ENCODE peak calls at places on chromosomes 6 and 20, in seven cellular contexts. T, H, I, K, S, M and P are unnamed samples.

GRCh38 chr6:159400806-159401205 is 231.6 kb downstream of the FNDC1 start:
- DNase-seq in T (no peak), H (no peak), I (no peak), K (no peak), S (no peak), M (no peak), P (no peak)

GRCh38 chr6:336159-337114 is 44.1 kb downstream of the DUSP22 start:
- DNase-seq in T (no peak), H (peak; percentile 44), I (peak; percentile 53), K (no peak), S (no peak), M (no peak), P (no peak)

GRCh38 chr6:3801960-3802359 is 47.2 kb upstream of the FAM50B start:
- DNase-seq in T (no peak), H (no peak), I (no peak), K (no peak), S (no peak), M (no peak), P (no peak)

GRCh38 chr6:33672808-33673207 is 38.7 kb downstream of the UQCC2 start:
- DNase-seq in T (peak; percentile 78), H (no peak), I (peak; percentile 43), K (peak; percentile 97), S (no peak), M (no peak), P (no peak)

GRCh38 chr6:86148586-86148985 is 505.9 kb upstream of the SYNCRIP start:
- DNase-seq in T (no peak), H (no peak), I (no peak), K (no peak), S (no peak), M (no peak), P (no peak)

GRCh38 chr6:36139991-36140710 is 9.8 kb downstream of the MAPK13 start:
- DNase-seq in T (no peak), H (no peak), I (peak; percentile 34), K (no peak), S (no peak), M (no peak), P (no peak)

GRCh38 chr20:51009303-51010042 is 13.4 kb downstream of the KCNG1 start:
- DNase-seq in T (no peak), H (no peak), I (no peak), K (no peak), S (no peak), M (no peak), P (no peak)

GRCh38 chr6:26054937-26055669 is 32.1 kb upstream of the HFE start:
- DNase-seq in T (peak; percentile 89), H (peak; percentile 90), I (peak; percentile 93), K (peak; percentile 98), S (peak; percentile 95), M (peak; percentile 58), P (peak; percentile 84)

GRCh38 chr6:9517806-9518205 is 897.1 kb downstream of the TFAP2A start:
- DNase-seq in T (no peak), H (no peak), I (no peak), K (no peak), S (no peak), M (no peak), P (no peak)

DNA sequence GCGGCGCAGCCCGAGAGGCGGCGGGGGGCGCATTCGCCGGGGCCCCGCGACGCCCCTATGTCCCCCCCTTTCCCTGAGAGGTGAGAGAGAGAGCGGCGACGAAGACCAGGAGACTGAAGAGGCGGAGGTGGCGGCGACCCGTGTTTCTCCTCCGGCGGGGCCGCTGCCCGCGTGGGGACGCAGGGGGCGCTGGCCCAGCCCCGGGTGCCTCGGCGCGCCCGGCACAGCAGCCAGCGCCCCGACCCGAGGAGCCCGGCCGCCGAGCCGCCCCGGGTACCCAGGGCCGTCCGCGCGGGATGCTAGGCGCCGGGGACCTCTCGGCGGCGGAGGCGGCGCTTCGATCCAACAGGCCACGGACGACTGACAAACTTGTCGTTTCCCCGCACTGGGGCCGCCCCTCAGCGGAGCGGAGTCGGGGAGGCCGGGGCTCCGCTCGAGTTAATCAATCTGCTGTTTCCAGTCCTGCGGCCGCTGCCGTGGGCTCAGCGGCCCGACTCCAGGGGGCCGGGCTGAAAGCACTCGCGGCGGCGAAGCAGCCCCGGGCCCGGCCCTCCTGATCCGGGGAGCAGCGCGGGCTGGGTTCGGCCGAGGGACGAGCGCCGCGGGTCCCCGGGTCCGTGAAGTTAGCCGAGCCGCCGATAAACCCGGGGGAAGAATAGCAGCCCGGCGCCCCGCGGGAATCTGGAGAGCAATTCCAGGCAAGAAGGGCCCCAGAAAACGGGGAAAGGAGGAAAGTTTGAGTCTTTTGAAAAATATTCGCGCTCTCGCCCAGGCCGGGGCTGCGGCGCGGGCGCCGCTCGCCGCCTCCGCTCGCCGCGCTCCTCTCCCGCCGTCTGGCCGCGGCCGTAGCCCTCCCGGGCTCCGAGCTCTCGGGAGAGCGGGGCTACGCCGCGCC is 595 bp downstream of the MDGA1 start:
- DNase-seq in T (no peak), H (no peak), I (no peak), K (peak; percentile 22), S (no peak), M (peak; percentile 40), P (no peak)
- TF ChIP-seq CTCF in T (peak; percentile 0), H (no peak), I (no peak), K (no peak), S (peak; percentile 34), M (peak; percentile 35), P (peak; percentile 46)

DNA sequence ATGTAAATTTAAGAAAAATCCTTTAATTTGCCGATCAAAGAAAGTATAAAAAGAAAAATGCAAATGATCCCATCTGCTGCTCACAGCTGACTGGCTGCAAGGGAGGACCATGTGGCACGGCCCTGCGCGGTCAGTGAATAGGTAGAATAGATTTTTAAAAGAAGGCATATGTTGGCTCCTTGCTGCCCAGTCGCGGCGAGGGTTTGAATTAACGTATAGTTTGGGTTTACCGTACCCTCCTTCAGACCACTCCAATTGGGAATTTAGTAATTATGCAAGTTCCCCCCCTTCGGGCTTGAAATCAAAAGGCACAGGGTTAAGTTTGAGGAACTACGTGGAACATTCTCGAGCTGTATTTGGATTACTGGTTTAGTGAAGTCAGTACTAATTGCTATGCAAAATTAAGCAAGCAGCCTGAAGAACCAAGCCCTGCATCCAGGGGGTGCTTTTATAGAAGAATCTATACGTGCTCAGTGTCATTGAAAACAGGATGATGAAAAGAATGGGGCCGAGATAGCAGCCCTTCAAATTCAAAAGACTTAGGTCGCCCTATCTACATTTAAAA is 1.1 kb upstream of the BEND3 start:
- DNase-seq in T (no peak), H (peak; percentile 63), I (peak; percentile 96), K (peak; percentile 25), S (peak; percentile 64), M (no peak), P (no peak)
- TF ChIP-seq CTCF in T (peak; percentile 37), H (no peak), I (peak; percentile 56), K (peak; percentile 12), S (no peak), M (peak; percentile 34), P (peak; percentile 60)

DNA sequence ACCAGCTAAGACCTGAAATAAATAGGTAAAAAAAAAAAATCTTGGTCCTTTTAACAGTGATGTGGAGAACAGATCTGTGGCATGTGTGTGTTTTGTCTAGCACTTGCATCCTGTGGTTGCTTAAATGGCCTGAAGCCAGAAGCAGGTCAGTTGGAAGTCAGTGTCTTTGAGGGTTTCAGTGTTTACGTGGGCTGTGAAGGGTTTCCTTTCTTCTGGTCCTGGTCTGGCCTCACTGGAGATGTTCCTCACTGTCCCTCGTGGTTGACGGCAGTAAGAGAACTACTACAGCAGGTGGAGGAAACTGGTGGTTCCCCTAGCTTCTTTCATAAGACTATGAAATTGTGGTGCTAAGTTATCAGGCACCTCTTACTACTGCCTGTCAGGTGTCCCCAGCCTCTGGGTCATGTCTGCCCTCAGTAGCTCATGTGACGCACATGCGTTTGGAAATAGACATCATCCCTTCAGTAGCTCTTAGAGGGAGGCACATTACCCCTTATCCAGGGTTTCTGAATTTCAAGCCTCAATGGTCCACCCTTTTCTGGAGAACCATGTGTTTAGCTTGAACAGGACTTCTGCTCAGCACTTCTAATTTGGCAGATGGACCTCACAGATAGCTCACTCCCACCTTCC is 59.4 kb upstream of the SCP2D1 start:
- DNase-seq in T (no peak), H (peak; percentile 22), I (no peak), K (no peak), S (no peak), M (no peak), P (no peak)
- TF ChIP-seq CTCF in T (no peak), H (no peak), I (no peak), K (no peak), S (no peak), M (no peak), P (no peak)

GRCh38 chr6:112013051-112013450 is 40.9 kb upstream of the CCN6 start:
- DNase-seq in T (no peak), H (no peak), I (no peak), K (peak; percentile 64), S (no peak), M (no peak), P (no peak)

GRCh38 chr6:112007805-112008204 is 46.1 kb upstream of the CCN6 start:
- DNase-seq in T (no peak), H (peak; percentile 11), I (no peak), K (peak; percentile 49), S (peak; percentile 77), M (no peak), P (no peak)

GRCh38 chr6:112008482-112008881 is 45.4 kb upstream of the CCN6 start:
- DNase-seq in T (no peak), H (no peak), I (no peak), K (no peak), S (no peak), M (no peak), P (no peak)

GRCh38 chr6:112007254-112007653 is 46.6 kb upstream of the CCN6 start:
- DNase-seq in T (no peak), H (no peak), I (no peak), K (no peak), S (no peak), M (no peak), P (no peak)

GRCh38 chr6:112010328-112010727 is 43.6 kb upstream of the CCN6 start:
- DNase-seq in T (no peak), H (no peak), I (no peak), K (peak; percentile 32), S (no peak), M (no peak), P (no peak)
- TF ChIP-seq CTCF in T (no peak), H (no peak), I (peak; percentile 20), K (peak; percentile 3), S (no peak), M (no peak), P (no peak)

GRCh38 chr20:16368645-16369292 is 204.5 kb downstream of the KIF16B start:
- DNase-seq in T (peak; percentile 32), H (no peak), I (no peak), K (peak; percentile 53), S (no peak), M (no peak), P (no peak)
- TF ChIP-seq CTCF in T (no peak), H (no peak), I (no peak), K (no peak), S (no peak), M (no peak), P (no peak)

DNA sequence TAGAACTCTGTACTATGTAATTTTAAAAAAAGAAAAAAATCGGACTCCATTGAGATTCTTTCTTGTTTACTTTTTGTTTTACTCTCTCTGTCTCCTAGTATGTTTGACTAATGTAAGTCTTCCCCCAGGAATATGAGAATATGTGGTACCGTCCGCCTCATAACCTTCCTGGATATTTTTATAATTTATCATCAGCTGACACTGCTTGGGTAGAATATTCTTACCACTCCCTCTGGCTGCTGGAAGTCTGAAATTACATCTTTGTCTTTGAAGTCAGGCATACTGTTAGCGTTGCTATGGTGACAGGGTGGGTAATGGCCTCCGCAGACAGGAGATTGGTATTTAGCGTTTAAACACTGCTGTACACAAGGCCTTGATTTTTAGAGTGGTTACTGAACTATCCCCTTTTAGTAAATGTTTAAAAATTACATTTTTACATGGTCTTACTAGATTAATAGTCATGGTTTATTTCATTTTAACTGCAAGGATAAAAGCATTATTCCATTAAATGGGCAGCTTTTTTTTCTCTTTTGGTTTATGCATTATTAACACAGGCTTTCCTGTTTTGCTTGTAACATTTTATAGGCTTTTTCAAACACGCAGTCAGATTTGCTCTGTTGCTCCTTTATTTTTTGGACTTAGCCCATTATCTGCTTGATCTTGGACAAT is 176.4 kb downstream of the ARID1B start:
- DNase-seq in T (peak; percentile 92), H (no peak), I (peak; percentile 19), K (peak; percentile 99), S (no peak), M (no peak), P (no peak)
- TF ChIP-seq CTCF in T (peak; percentile 48), H (peak; percentile 29), I (no peak), K (peak; percentile 41), S (no peak), M (no peak), P (peak; percentile 43)